ENCODE peak calls at places on chromosomes 1 and 21, in nine cellular contexts. F is transverse colon, B is fibroblast of mammary gland, Y is AG04449, C is epithelial cell of proximal tubule, D is AG10803, S is kidney, Z is IMR-90, A is stomach. N is an unnamed sample.

GRCh38 chr1:36528361-36529349 is 45.9 kb upstream of the CSF3R start:
- DNase-seq in C (no peak), A (no peak), Y (no peak), S (no peak), F (no peak), B (no peak), Z (no peak), D (no peak), N (no peak)

GRCh38 chr1:242059976-242060375 is 61.1 kb upstream of the MAP1LC3C start:
- DNase-seq in Z (no peak), C (no peak), D (no peak), F (no peak), S (no peak), B (no peak), A (no peak), Y (no peak), N (no peak)

GRCh38 chr1:221169447-221169889 is 290.2 kb downstream of the HLX start:
- DNase-seq in B (no peak), D (peak; percentile 74), C (no peak), F (no peak), A (no peak), Y (peak; percentile 51), S (no peak), Z (peak; percentile 67), N (peak; percentile 73)

GRCh38 chr1:64915381-64916274 is 50.7 kb downstream of the JAK1 start:
- DNase-seq in S (no peak), F (peak; percentile 68), Y (no peak), B (peak; percentile 90), A (peak; percentile 63), C (peak; percentile 93), D (peak; percentile 29), Z (peak; percentile 94), N (peak; percentile 74)

GRCh38 chr1:49052102-49052501 is 275.4 kb upstream of the BEND5 start:
- DNase-seq in Z (no peak), B (no peak), A (no peak), S (no peak), C (no peak), Y (no peak), D (no peak), F (no peak), N (no peak)

GRCh38 chr1:8276932-8277331 is 41.0 kb upstream of the SLC45A1 start:
- DNase-seq in C (no peak), D (no peak), A (no peak), Y (no peak), F (no peak), S (no peak), B (no peak), Z (no peak), N (no peak)

GRCh38 chr1:92167151-92167550 is 50.6 kb upstream of the C1orf146 start:
- DNase-seq in B (no peak), A (no peak), Y (no peak), D (no peak), C (no peak), S (no peak), F (no peak), Z (no peak), N (no peak)

GRCh38 chr21:43949499-43950208 is 62.5 kb upstream of the TRAPPC10 start:
- DNase-seq in F (no peak), Z (no peak), S (no peak), A (no peak), C (no peak), B (no peak), Y (no peak), D (no peak), N (no peak)

GRCh38 chr1:233479026-233479890 is 134.6 kb upstream of the KCNK1 start:
- DNase-seq in C (no peak), B (no peak), S (no peak), Y (no peak), A (no peak), D (no peak), Z (no peak), F (no peak), N (no peak)

GRCh38 chr1:6072774-6073479 is 27.2 kb downstream of the KCNAB2 start:
- DNase-seq in Y (no peak), B (no peak), D (no peak), C (no peak), Z (no peak), A (no peak), F (no peak), S (no peak), N (no peak)

GRCh38 chr1:1132042-1132927 is 16.4 kb upstream of the C1orf159 start:
- DNase-seq in F (peak; percentile 70), S (peak; percentile 81), Z (no peak), C (no peak), Y (no peak), B (no peak), A (peak; percentile 90), D (no peak), N (no peak)

GRCh38 chr1:112862753-112863426 is 93.1 kb downstream of the SLC16A1 start:
- DNase-seq in C (peak; percentile 69), D (no peak), Y (no peak), S (peak; percentile 28), F (no peak), B (no peak), Z (no peak), A (no peak), N (no peak)

GRCh38 chr1:46757256-46757955 is 38.5 kb upstream of the EFCAB14 start:
- DNase-seq in F (no peak), D (no peak), C (peak; percentile 41), Z (peak; percentile 3), B (no peak), A (peak; percentile 85), Y (no peak), S (no peak), N (peak; percentile 12)

GRCh38 chr1:232996143-232996542 is 45.7 kb downstream of the NTPCR start:
- DNase-seq in Y (no peak), C (no peak), D (no peak), Z (no peak), A (no peak), F (no peak), B (no peak), S (no peak), N (no peak)

GRCh38 chr1:230681599-230681998 is 32.3 kb downstream of the AGT start:
- DNase-seq in S (no peak), Z (peak; percentile 85), D (peak; percentile 74), C (peak; percentile 44), A (no peak), F (no peak), Y (peak; percentile 44), B (peak; percentile 85), N (peak; percentile 80)

GRCh38 chr1:175145899-175146298 is 46.7 kb downstream of the KIAA0040 start:
- DNase-seq in A (no peak), F (no peak), C (no peak), B (no peak), Y (no peak), Z (no peak), D (no peak), S (no peak), N (no peak)

GRCh38 chr1:220269036-220269435 is 3.2 kb downstream of the RAB3GAP2 start:
- DNase-seq in C (no peak), Y (no peak), A (no peak), D (no peak), Z (no peak), S (no peak), F (no peak), B (no peak), N (no peak)

GRCh38 chr21:18666725-18667124 is 263.1 kb upstream of the TMPRSS15 start:
- DNase-seq in A (no peak), S (no peak), F (no peak), B (no peak), D (no peak), C (no peak), Z (no peak), Y (no peak), N (no peak)

GRCh38 chr1:200892958-200893357 is 1.7 kb upstream of the INAVA start:
- DNase-seq in Z (no peak), B (no peak), C (no peak), D (no peak), Y (no peak), A (no peak), F (no peak), S (no peak), N (no peak)
- H3K4me3 ChIP-seq in Z (no peak overlapping the region), B (no peak overlapping the region), C (no peak overlapping the region), D (no peak overlapping the region), Y (no peak overlapping the region), A (no peak overlapping the region), F (peak overlapping the region; percentile 24), S (no peak overlapping the region), N (no peak overlapping the region)

DNA sequence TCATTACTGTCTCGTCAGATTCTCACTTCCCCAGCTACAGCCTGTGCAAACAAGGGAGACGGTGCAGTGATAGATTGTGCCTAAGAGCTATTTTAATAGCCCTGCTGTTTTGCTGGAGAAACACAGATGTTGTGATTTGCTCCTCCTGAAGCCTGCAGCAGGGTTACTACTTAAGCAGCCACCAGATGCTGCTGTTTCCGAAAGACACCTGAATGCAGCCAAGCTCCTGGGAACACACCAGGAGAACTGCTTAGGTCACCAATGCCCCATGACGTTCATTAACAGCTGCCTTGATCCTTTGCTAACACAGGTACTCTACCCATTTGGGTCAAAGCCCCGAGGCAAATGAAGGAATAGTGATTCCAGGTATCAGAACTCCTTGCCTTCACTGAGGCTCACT is 411.8 kb upstream of the DAB1 start:
- DNase-seq in A (no peak), S (no peak), D (no peak), B (no peak), F (peak; percentile 18), C (no peak), Y (no peak), Z (no peak), N (no peak)
- TF ChIP-seq CTCF in A (no peak), S (no peak), D (no peak), B (no peak), F (peak; percentile 12), C (peak; percentile 11), Y (no peak), Z (no peak), N (no peak)

GRCh38 chr1:167631386-167631941 is 1.4 kb downstream of the RCSD1 start:
- DNase-seq in B (no peak), S (no peak), Y (no peak), F (no peak), C (no peak), A (no peak), D (no peak), Z (no peak), N (no peak)
- H3K4me3 ChIP-seq in B (no peak overlapping the region), S (peak overlapping the region; percentile 63), Y (no peak overlapping the region), F (peak overlapping the region; percentile 57), C (no peak overlapping the region), A (peak overlapping the region; percentile 65), D (no peak overlapping the region), Z (no peak overlapping the region), N (no peak overlapping the region)

GRCh38 chr1:184664042-184664659 is 90.5 kb downstream of the EDEM3 start:
- DNase-seq in C (no peak), B (peak; percentile 64), Y (no peak), S (peak; percentile 90), A (peak; percentile 73), Z (peak; percentile 57), D (peak; percentile 57), F (peak; percentile 79), N (peak; percentile 73)
- TF ChIP-seq CTCF in C (peak; percentile 87), B (peak; percentile 80), Y (peak; percentile 99), S (peak; percentile 82), A (peak; percentile 84), Z (peak; percentile 81), D (peak; percentile 89), F (peak; percentile 97), N (peak; percentile 92)

N was measured in fibroblast of the aortic adventitia.